ENCODE peak calls at places on chromosomes 4 and X, in seven cellular contexts. One of them, this sample, is unnamed.

GRCh38 chr4:166091914-166092510 is 219.0 kb downstream of the TLL1 start:
- DNase-seq in stimulated activated CD8-positive, alpha-beta memory T cell treated with anti-CD3 and anti-CD28 coated beads, Interleukin-7, amount 100 ng/mL, for 24 hours: no peak
- DNase-seq in AML-193: peak; percentile 16
- DNase-seq in mammary epithelial cell: peak; percentile 17
- DNase-seq in NCI-H510A: no peak
- DNase-seq in mucosa of descending colon: no peak
- DNase-seq in stimulated activated CD4-positive, alpha-beta T cell treated with anti-CD3 and anti-CD28 coated beads, Interleukin-2, amount 100 ng/mL, for 24 hours: no peak
- DNase-seq in this sample: no peak

GRCh38 chrX:13168276-13168675 is 123.9 kb upstream of the FAM9C start:
- DNase-seq in stimulated activated CD4-positive, alpha-beta T cell treated with anti-CD3 and anti-CD28 coated beads, Interleukin-2, amount 100 ng/mL, for 24 hours: no peak
- DNase-seq in AML-193: no peak
- DNase-seq in mammary epithelial cell: no peak
- DNase-seq in stimulated activated CD8-positive, alpha-beta memory T cell treated with anti-CD3 and anti-CD28 coated beads, Interleukin-7, amount 100 ng/mL, for 24 hours: no peak
- DNase-seq in NCI-H510A: no peak
- DNase-seq in mucosa of descending colon: no peak
- DNase-seq in this sample: no peak

GRCh38 chrX:154712781-154713391 is 38.0 kb downstream of the GAB3 start:
- DNase-seq in mammary epithelial cell: peak; percentile 64
- DNase-seq in AML-193: no peak
- DNase-seq in stimulated activated CD8-positive, alpha-beta memory T cell treated with anti-CD3 and anti-CD28 coated beads, Interleukin-7, amount 100 ng/mL, for 24 hours: no peak
- DNase-seq in mucosa of descending colon: no peak
- DNase-seq in NCI-H510A: no peak
- DNase-seq in stimulated activated CD4-positive, alpha-beta T cell treated with anti-CD3 and anti-CD28 coated beads, Interleukin-2, amount 100 ng/mL, for 24 hours: no peak
- DNase-seq in this sample: no peak

GRCh38 chr4:42865572-42866189 is 26.8 kb upstream of the GRXCR1 start:
- DNase-seq in NCI-H510A: no peak
- DNase-seq in stimulated activated CD4-positive, alpha-beta T cell treated with anti-CD3 and anti-CD28 coated beads, Interleukin-2, amount 100 ng/mL, for 24 hours: peak; percentile 41
- DNase-seq in stimulated activated CD8-positive, alpha-beta memory T cell treated with anti-CD3 and anti-CD28 coated beads, Interleukin-7, amount 100 ng/mL, for 24 hours: no peak
- DNase-seq in AML-193: peak; percentile 55
- DNase-seq in mucosa of descending colon: no peak
- DNase-seq in mammary epithelial cell: peak; percentile 46
- DNase-seq in this sample: peak; percentile 47

GRCh38 chrX:68669094-68669830 is 21.8 kb downstream of the STARD8 start:
- DNase-seq in stimulated activated CD4-positive, alpha-beta T cell treated with anti-CD3 and anti-CD28 coated beads, Interleukin-2, amount 100 ng/mL, for 24 hours: no peak
- DNase-seq in mammary epithelial cell: no peak
- DNase-seq in AML-193: no peak
- DNase-seq in stimulated activated CD8-positive, alpha-beta memory T cell treated with anti-CD3 and anti-CD28 coated beads, Interleukin-7, amount 100 ng/mL, for 24 hours: no peak
- DNase-seq in NCI-H510A: no peak
- DNase-seq in mucosa of descending colon: no peak
- DNase-seq in this sample: no peak

GRCh38 chrX:3286196-3286920 is 60.1 kb downstream of the MXRA5 start:
- DNase-seq in mucosa of descending colon: no peak
- DNase-seq in NCI-H510A: no peak
- DNase-seq in stimulated activated CD4-positive, alpha-beta T cell treated with anti-CD3 and anti-CD28 coated beads, Interleukin-2, amount 100 ng/mL, for 24 hours: no peak
- DNase-seq in mammary epithelial cell: peak; percentile 72
- DNase-seq in stimulated activated CD8-positive, alpha-beta memory T cell treated with anti-CD3 and anti-CD28 coated beads, Interleukin-7, amount 100 ng/mL, for 24 hours: no peak
- DNase-seq in AML-193: no peak
- DNase-seq in this sample: no peak

GRCh38 chr4:95728145-95728544 is 111.7 kb upstream of the PDHA2 start:
- DNase-seq in stimulated activated CD8-positive, alpha-beta memory T cell treated with anti-CD3 and anti-CD28 coated beads, Interleukin-7, amount 100 ng/mL, for 24 hours: no peak
- DNase-seq in stimulated activated CD4-positive, alpha-beta T cell treated with anti-CD3 and anti-CD28 coated beads, Interleukin-2, amount 100 ng/mL, for 24 hours: no peak
- DNase-seq in mammary epithelial cell: peak; percentile 86
- DNase-seq in NCI-H510A: no peak
- DNase-seq in mucosa of descending colon: no peak
- DNase-seq in AML-193: no peak
- DNase-seq in this sample: no peak

GRCh38 chrX:17542123-17542522 is 167.1 kb downstream of the NHS start:
- DNase-seq in stimulated activated CD8-positive, alpha-beta memory T cell treated with anti-CD3 and anti-CD28 coated beads, Interleukin-7, amount 100 ng/mL, for 24 hours: no peak
- DNase-seq in NCI-H510A: no peak
- DNase-seq in mucosa of descending colon: no peak
- DNase-seq in AML-193: no peak
- DNase-seq in stimulated activated CD4-positive, alpha-beta T cell treated with anti-CD3 and anti-CD28 coated beads, Interleukin-2, amount 100 ng/mL, for 24 hours: no peak
- DNase-seq in mammary epithelial cell: no peak
- DNase-seq in this sample: no peak

GRCh38 chrX:46770006-46770816 is 11.3 kb upstream of the SLC9A7 start:
- DNase-seq in mammary epithelial cell: peak; percentile 16
- DNase-seq in AML-193: no peak
- DNase-seq in mucosa of descending colon: no peak
- DNase-seq in stimulated activated CD8-positive, alpha-beta memory T cell treated with anti-CD3 and anti-CD28 coated beads, Interleukin-7, amount 100 ng/mL, for 24 hours: no peak
- DNase-seq in stimulated activated CD4-positive, alpha-beta T cell treated with anti-CD3 and anti-CD28 coated beads, Interleukin-2, amount 100 ng/mL, for 24 hours: no peak
- DNase-seq in NCI-H510A: no peak
- DNase-seq in this sample: no peak